ENCODE peak calls at places on chromosomes 7 and 10, in eight cellular contexts. One of them, this sample, is unnamed.

GRCh38 chr10:15321431-15322321 is 49.4 kb downstream of the FAM171A1 start:
- DNase-seq in left cardiac atrium: no peak
- DNase-seq in NCI-H1436 treated with DMSO at 0.1 percent for 48 hours: no peak
- DNase-seq in heart right ventricle: peak; percentile 41
- DNase-seq in cerebellar nuclear complex: no peak
- DNase-seq in heart left ventricle: peak; percentile 48
- DNase-seq in CD4-positive, alpha-beta T cell: no peak
- DNase-seq in Daoy: no peak
- DNase-seq in this sample: no peak

GRCh38 chr10:48459270-48460147 is 145.4 kb downstream of the ARHGAP22 start:
- DNase-seq in NCI-H1436 treated with DMSO at 0.1 percent for 48 hours: no peak
- DNase-seq in heart right ventricle: no peak
- DNase-seq in CD4-positive, alpha-beta T cell: no peak
- DNase-seq in Daoy: no peak
- DNase-seq in left cardiac atrium: no peak
- DNase-seq in heart left ventricle: peak; percentile 17
- DNase-seq in cerebellar nuclear complex: no peak
- DNase-seq in this sample: no peak

GRCh38 chr7:94252971-94253370 is 141.7 kb upstream of the COL1A2 start:
- DNase-seq in NCI-H1436 treated with DMSO at 0.1 percent for 48 hours: no peak
- DNase-seq in left cardiac atrium: no peak
- DNase-seq in cerebellar nuclear complex: no peak
- DNase-seq in heart right ventricle: no peak
- DNase-seq in CD4-positive, alpha-beta T cell: no peak
- DNase-seq in heart left ventricle: no peak
- DNase-seq in Daoy: no peak
- DNase-seq in this sample: no peak

GRCh38 chr7:127612263-127612662 is 5.7 kb downstream of the PAX4 start:
- DNase-seq in left cardiac atrium: no peak
- DNase-seq in Daoy: no peak
- DNase-seq in CD4-positive, alpha-beta T cell: no peak
- DNase-seq in heart left ventricle: no peak
- DNase-seq in heart right ventricle: no peak
- DNase-seq in cerebellar nuclear complex: no peak
- DNase-seq in NCI-H1436 treated with DMSO at 0.1 percent for 48 hours: no peak
- DNase-seq in this sample: no peak

GRCh38 chr10:44235363-44235762 is 149.5 kb downstream of the CXCL12 start:
- DNase-seq in left cardiac atrium: no peak
- DNase-seq in Daoy: no peak
- DNase-seq in cerebellar nuclear complex: no peak
- DNase-seq in heart right ventricle: no peak
- DNase-seq in heart left ventricle: no peak
- DNase-seq in CD4-positive, alpha-beta T cell: no peak
- DNase-seq in NCI-H1436 treated with DMSO at 0.1 percent for 48 hours: no peak
- DNase-seq in this sample: no peak

GRCh38 chr10:109411897-109412296 is 511.4 kb downstream of the XPNPEP1 start:
- DNase-seq in CD4-positive, alpha-beta T cell: no peak
- DNase-seq in left cardiac atrium: no peak
- DNase-seq in heart right ventricle: no peak
- DNase-seq in cerebellar nuclear complex: no peak
- DNase-seq in heart left ventricle: no peak
- DNase-seq in Daoy: no peak
- DNase-seq in NCI-H1436 treated with DMSO at 0.1 percent for 48 hours: no peak
- DNase-seq in this sample: no peak

GRCh38 chr7:134174797-134175261 is 47.7 kb downstream of the LRGUK start:
- DNase-seq in CD4-positive, alpha-beta T cell: no peak
- DNase-seq in heart right ventricle: no peak
- DNase-seq in NCI-H1436 treated with DMSO at 0.1 percent for 48 hours: no peak
- DNase-seq in left cardiac atrium: no peak
- DNase-seq in Daoy: peak; percentile 93
- DNase-seq in cerebellar nuclear complex: no peak
- DNase-seq in heart left ventricle: no peak
- DNase-seq in this sample: peak; percentile 67

GRCh38 chr10:3077940-3078630 is 10.7 kb downstream of the PFKP start:
- DNase-seq in Daoy: no peak
- DNase-seq in CD4-positive, alpha-beta T cell: no peak
- DNase-seq in heart left ventricle: no peak
- DNase-seq in heart right ventricle: no peak
- DNase-seq in cerebellar nuclear complex: peak; percentile 28
- DNase-seq in left cardiac atrium: no peak
- DNase-seq in NCI-H1436 treated with DMSO at 0.1 percent for 48 hours: no peak
- DNase-seq in this sample: no peak

GRCh38 chr10:133163889-133164815 is 4.1 kb downstream of the KNDC1 start:
- DNase-seq in NCI-H1436 treated with DMSO at 0.1 percent for 48 hours: no peak
- DNase-seq in heart right ventricle: no peak
- DNase-seq in cerebellar nuclear complex: no peak
- DNase-seq in CD4-positive, alpha-beta T cell: no peak
- DNase-seq in heart left ventricle: peak; percentile 17
- DNase-seq in left cardiac atrium: no peak
- DNase-seq in Daoy: no peak
- DNase-seq in this sample: no peak

GRCh38 chr10:79026341-79026761 is 42.4 kb upstream of the ZMIZ1 start:
- DNase-seq in Daoy: no peak
- DNase-seq in left cardiac atrium: peak; percentile 13
- DNase-seq in CD4-positive, alpha-beta T cell: no peak
- DNase-seq in heart right ventricle: no peak
- DNase-seq in NCI-H1436 treated with DMSO at 0.1 percent for 48 hours: no peak
- DNase-seq in cerebellar nuclear complex: no peak
- DNase-seq in heart left ventricle: no peak
- DNase-seq in this sample: no peak

GRCh38 chr10:74238031-74238431 is 87.0 kb downstream of the ADK start:
- DNase-seq in cerebellar nuclear complex: no peak
- DNase-seq in NCI-H1436 treated with DMSO at 0.1 percent for 48 hours: no peak
- DNase-seq in CD4-positive, alpha-beta T cell: no peak
- DNase-seq in heart right ventricle: no peak
- DNase-seq in left cardiac atrium: no peak
- DNase-seq in heart left ventricle: no peak
- DNase-seq in Daoy: peak; percentile 49
- DNase-seq in this sample: no peak

GRCh38 chr10:71221586-71222202 is 9.3 kb downstream of the UNC5B start:
- DNase-seq in cerebellar nuclear complex: no peak
- DNase-seq in heart left ventricle: no peak
- DNase-seq in left cardiac atrium: no peak
- DNase-seq in Daoy: no peak
- DNase-seq in NCI-H1436 treated with DMSO at 0.1 percent for 48 hours: no peak
- DNase-seq in CD4-positive, alpha-beta T cell: no peak
- DNase-seq in heart right ventricle: no peak
- DNase-seq in this sample: no peak

GRCh38 chr7:99729501-99730261 is 5.3 kb downstream of the CYP3A7 start:
- DNase-seq in cerebellar nuclear complex: no peak
- DNase-seq in heart right ventricle: no peak
- DNase-seq in left cardiac atrium: no peak
- DNase-seq in NCI-H1436 treated with DMSO at 0.1 percent for 48 hours: no peak
- DNase-seq in Daoy: no peak
- DNase-seq in CD4-positive, alpha-beta T cell: no peak
- DNase-seq in heart left ventricle: no peak
- DNase-seq in this sample: peak; percentile 40

GRCh38 chr10:3750352-3750816 is 34.6 kb downstream of the KLF6 start:
- DNase-seq in NCI-H1436 treated with DMSO at 0.1 percent for 48 hours: no peak
- DNase-seq in heart right ventricle: no peak
- DNase-seq in CD4-positive, alpha-beta T cell: no peak
- DNase-seq in left cardiac atrium: no peak
- DNase-seq in Daoy: no peak
- DNase-seq in heart left ventricle: no peak
- DNase-seq in cerebellar nuclear complex: no peak
- DNase-seq in this sample: no peak

GRCh38 chr7:157378390-157378789 is 41.6 kb downstream of the DNAJB6 start:
- DNase-seq in NCI-H1436 treated with DMSO at 0.1 percent for 48 hours: no peak
- DNase-seq in Daoy: no peak
- DNase-seq in left cardiac atrium: no peak
- DNase-seq in CD4-positive, alpha-beta T cell: no peak
- DNase-seq in heart left ventricle: no peak
- DNase-seq in cerebellar nuclear complex: no peak
- DNase-seq in heart right ventricle: no peak
- DNase-seq in this sample: no peak

GRCh38 chr7:44145419-44145968 is 4.4 kb upstream of the MYL7 start:
- DNase-seq in heart left ventricle: no peak
- DNase-seq in NCI-H1436 treated with DMSO at 0.1 percent for 48 hours: no peak
- DNase-seq in CD4-positive, alpha-beta T cell: peak; percentile 27
- DNase-seq in Daoy: no peak
- DNase-seq in heart right ventricle: no peak
- DNase-seq in cerebellar nuclear complex: no peak
- DNase-seq in left cardiac atrium: no peak
- DNase-seq in this sample: no peak

GRCh38 chr10:30502266-30503058 is 68.5 kb downstream of the MAP3K8 start:
- DNase-seq in heart left ventricle: peak; percentile 26
- DNase-seq in NCI-H1436 treated with DMSO at 0.1 percent for 48 hours: no peak
- DNase-seq in cerebellar nuclear complex: no peak
- DNase-seq in heart right ventricle: no peak
- DNase-seq in left cardiac atrium: no peak
- DNase-seq in CD4-positive, alpha-beta T cell: no peak
- DNase-seq in Daoy: peak; percentile 45
- DNase-seq in this sample: peak; percentile 42

GRCh38 chr7:76428868-76429805 is 4.4 kb downstream of the ZP3 start:
- DNase-seq in heart left ventricle: peak; percentile 17
- DNase-seq in cerebellar nuclear complex: no peak
- DNase-seq in Daoy: peak; percentile 71
- DNase-seq in CD4-positive, alpha-beta T cell: no peak
- DNase-seq in heart right ventricle: no peak
- DNase-seq in left cardiac atrium: peak; percentile 42
- DNase-seq in NCI-H1436 treated with DMSO at 0.1 percent for 48 hours: no peak
- DNase-seq in this sample: peak; percentile 20

GRCh38 chr7:148918058-148918596 is 34.0 kb upstream of the EZH2 start:
- DNase-seq in cerebellar nuclear complex: no peak
- DNase-seq in left cardiac atrium: no peak
- DNase-seq in NCI-H1436 treated with DMSO at 0.1 percent for 48 hours: no peak
- DNase-seq in heart right ventricle: no peak
- DNase-seq in heart left ventricle: no peak
- DNase-seq in Daoy: no peak
- DNase-seq in CD4-positive, alpha-beta T cell: no peak
- DNase-seq in this sample: no peak

This sample was measured in foreskin melanocyte.